ENCODE peak calls at places on chromosomes 2 and 18, in six cellular contexts. U, B, F, Y, X and O are unnamed samples.

GRCh38 chr2:62787381-62787780 is 81.9 kb downstream of the EHBP1 start:
- DNase-seq in F (peak; percentile 8), X (no peak), U (peak; percentile 20), B (no peak), Y (no peak), O (peak; percentile 58)

GRCh38 chr2:23312996-23313606 is 71.9 kb upstream of the KLHL29 start:
- DNase-seq in U (no peak), Y (no peak), F (no peak), B (peak; percentile 49), X (peak; percentile 47), O (peak; percentile 53)

GRCh38 chr2:172995323-172996244 is 80.1 kb upstream of the MAP3K20 start:
- DNase-seq in Y (no peak), B (no peak), U (peak; percentile 78), F (no peak), X (no peak), O (peak; percentile 44)

GRCh38 chr2:133331437-133331836 is 236.8 kb downstream of the NCKAP5 start:
- DNase-seq in X (no peak), B (no peak), Y (no peak), U (no peak), F (peak; percentile 91), O (no peak)

GRCh38 chr2:101249826-101250225 is 2.9 kb upstream of the CNOT11 start:
- DNase-seq in X (no peak), U (no peak), F (no peak), B (no peak), Y (no peak), O (no peak)

GRCh38 chr2:238376884-238377391 is 49.8 kb upstream of the ASB1 start:
- DNase-seq in X (peak; percentile 25), F (no peak), Y (no peak), U (peak; percentile 32), B (no peak), O (peak; percentile 80)

GRCh38 chr18:8826514-8826913 is 121.2 kb downstream of the MTCL1 start:
- DNase-seq in X (no peak), U (no peak), B (no peak), F (no peak), Y (no peak), O (no peak)

GRCh38 chr2:159091981-159092380 is 123.5 kb downstream of the TANC1 start:
- DNase-seq in U (no peak), X (no peak), F (no peak), B (peak; percentile 44), Y (no peak), O (peak; percentile 38)

GRCh38 chr2:39665811-39666488 is at the start of gene TMEM178A:
- DNase-seq in X (no peak), Y (no peak), B (no peak), U (no peak), F (no peak), O (no peak)

GRCh38 chr2:42051168-42052125 is 3.6 kb downstream of the PKDCC start:
- DNase-seq in X (no peak), U (no peak), F (no peak), Y (no peak), B (no peak), O (no peak)

GRCh38 chr2:127143851-127144782 is 37.2 kb upstream of the BIN1 start:
- DNase-seq in Y (peak; percentile 46), U (peak; percentile 16), F (no peak), B (peak; percentile 14), X (no peak), O (no peak)

GRCh38 chr2:20925265-20925889 is 102.5 kb upstream of the LDAH start:
- DNase-seq in F (no peak), X (peak; percentile 18), Y (no peak), U (no peak), B (no peak), O (peak; percentile 13)

GRCh38 chr2:133270550-133270949 is 297.7 kb downstream of the NCKAP5 start:
- DNase-seq in B (no peak), U (no peak), X (no peak), Y (no peak), F (peak; percentile 76), O (no peak)

GRCh38 chr2:173205375-173205774 is 129.7 kb downstream of the MAP3K20 start:
- DNase-seq in F (no peak), B (no peak), Y (peak; percentile 31), X (no peak), U (no peak), O (no peak)

GRCh38 chr2:226790006-226790405 is 9.6 kb downstream of the IRS1 start:
- DNase-seq in U (no peak), F (no peak), X (no peak), B (no peak), Y (no peak), O (no peak)

GRCh38 chr2:54508521-54508920 is 52.4 kb downstream of the SPTBN1 start:
- DNase-seq in U (no peak), F (no peak), Y (no peak), B (no peak), X (no peak), O (no peak)

GRCh38 chr18:59902993-59903610 is 3.3 kb downstream of the PMAIP1 start:
- DNase-seq in U (no peak), F (no peak), B (no peak), X (no peak), Y (no peak), O (no peak)

GRCh38 chr2:171673928-171674327 is 13.3 kb upstream of the DYNC1I2 start:
- DNase-seq in F (no peak), X (no peak), B (no peak), U (no peak), Y (no peak), O (no peak)

GRCh38 chr2:159755788-159756187 is 42.2 kb downstream of the CD302 start:
- DNase-seq in B (no peak), F (no peak), Y (no peak), X (no peak), U (peak; percentile 98), O (peak; percentile 30)

GRCh38 chr2:216404010-216404618 is 8.2 kb upstream of the SMARCAL1 start:
- DNase-seq in U (peak; percentile 18), X (peak; percentile 48), B (peak; percentile 63), Y (no peak), F (peak; percentile 21), O (peak; percentile 53)

GRCh38 chr2:113756088-113757058 is at the start of gene SLC35F5:
- DNase-seq in X (peak; percentile 88), F (peak; percentile 79), B (peak; percentile 92), Y (peak; percentile 90), U (peak; percentile 93), O (peak; percentile 96)

GRCh38 chr18:50161806-50162205 is 33.1 kb downstream of the MYO5B start:
- DNase-seq in X (no peak), Y (no peak), F (no peak), U (peak; percentile 91), B (no peak), O (no peak)

GRCh38 chr2:70675862-70676261 is 92.1 kb downstream of the ADD2 start:
- DNase-seq in F (no peak), B (no peak), U (no peak), X (no peak), Y (no peak), O (no peak)

GRCh38 chr2:238557855-238558435 is 131.2 kb downstream of the ASB1 start:
- DNase-seq in Y (no peak), U (no peak), F (no peak), B (no peak), X (no peak), O (no peak)

GRCh38 chr2:217289153-217289908 is 429.5 kb upstream of the TNP1 start:
- DNase-seq in B (no peak), X (no peak), F (no peak), U (no peak), Y (no peak), O (no peak)

GRCh38 chr18:28584726-28585125 is 407.8 kb upstream of the CDH2 start:
- DNase-seq in X (no peak), Y (no peak), F (no peak), B (no peak), U (peak; percentile 60), O (no peak)

GRCh38 chr18:48790869-48791635 is 159.7 kb downstream of the SMAD7 start:
- DNase-seq in U (no peak), Y (no peak), F (no peak), B (no peak), X (no peak), O (no peak)

GRCh38 chr2:239143858-239144712 is 256.7 kb downstream of the HDAC4 start:
- DNase-seq in B (peak; percentile 43), U (no peak), F (no peak), Y (no peak), X (peak; percentile 50), O (peak; percentile 65)

GRCh38 chr2:53504507-53504906 is 263.1 kb upstream of the CHAC2 start:
- DNase-seq in X (no peak), Y (no peak), F (no peak), U (no peak), B (no peak), O (no peak)

GRCh38 chr2:85110991-85111560 is 22.1 kb upstream of the TCF7L1 start:
- DNase-seq in X (no peak), U (no peak), B (no peak), F (no peak), Y (no peak), O (no peak)

GRCh38 chr18:70046796-70047195 is 99.1 kb upstream of the CD226 start:
- DNase-seq in U (peak; percentile 21), B (no peak), Y (no peak), F (no peak), X (no peak), O (no peak)

GRCh38 chr2:226767056-226767813 is 32.4 kb downstream of the IRS1 start:
- DNase-seq in B (no peak), U (no peak), Y (no peak), F (no peak), X (no peak), O (no peak)

GRCh38 chr2:42567806-42568429 is 514 bp upstream of the MTA3 start:
- DNase-seq in U (no peak), Y (peak; percentile 26), F (no peak), B (peak; percentile 22), X (peak; percentile 55), O (peak; percentile 66)